ENCODE peak calls at places on chromosomes 12 and 14, in eight cellular contexts. I is HAP-1; W is psoas muscle; R is astrocyte of the cerebellum; X is lung; Z is WERI-Rb-1; D is ovary; P is CD8-positive, alpha-beta memory T cell. C is an unnamed sample.
A peak's percentile ranks its signal among the peaks of the same experiment; 100 is the strongest.

GRCh38 chr14:36773136-36773540 is 111.5 kb downstream of the PAX9 start:
- DNase-seq in I (no peak), W (no peak), R (no peak), X (no peak), Z (no peak), D (no peak), P (no peak), C (no peak)

GRCh38 chr14:87131879-87132278 is 861.1 kb downstream of the GALC start:
- DNase-seq in I (no peak), W (no peak), R (no peak), X (no peak), Z (no peak), D (no peak), P (no peak), C (no peak)

GRCh38 chr12:69239922-69240624 is 704 bp downstream of the CPSF6 start:
- DNase-seq in I (peak; percentile 60), W (peak; percentile 59), R (no peak), X (peak; percentile 46), Z (peak; percentile 39), D (peak; percentile 34), P (peak; percentile 60), C (no peak)

GRCh38 chr12:51318846-51319570 is 5.0 kb downstream of the BIN2 start:
- DNase-seq in I (no peak), W (no peak), R (no peak), X (peak; percentile 48), Z (no peak), D (no peak), P (peak; percentile 73), C (no peak)

GRCh38 chr14:75492832-75493579 is 29.3 kb upstream of the BATF start:
- DNase-seq in I (no peak), W (peak; percentile 59), R (no peak), X (peak; percentile 20), Z (no peak), D (no peak), P (no peak), C (no peak)

GRCh38 chr14:59281613-59282012 is 93.1 kb downstream of the DAAM1 start:
- DNase-seq in I (no peak), W (no peak), R (no peak), X (no peak), Z (no peak), D (no peak), P (no peak), C (no peak)

GRCh38 chr12:122851820-122852219 is 16.6 kb downstream of the HIP1R start:
- DNase-seq in I (no peak), W (peak; percentile 59), R (peak; percentile 49), X (no peak), Z (no peak), D (no peak), P (no peak), C (no peak)

GRCh38 chr14:31887929-31888580 is 189.0 kb upstream of the ARHGAP5 start:
- DNase-seq in I (no peak), W (no peak), R (no peak), X (no peak), Z (no peak), D (no peak), P (no peak), C (no peak)

GRCh38 chr14:101442451-101442850 is 118.8 kb upstream of the DIO3 start:
- DNase-seq in I (no peak), W (no peak), R (no peak), X (no peak), Z (no peak), D (peak; percentile 48), P (peak; percentile 68), C (no peak)

GRCh38 chr12:851913-852312 is 97.6 kb downstream of the RAD52 start:
- DNase-seq in I (no peak), W (no peak), R (peak; percentile 55), X (no peak), Z (no peak), D (no peak), P (no peak), C (no peak)

GRCh38 chr14:87153391-87153790 is 839.6 kb downstream of the GALC start:
- DNase-seq in I (no peak), W (no peak), R (no peak), X (no peak), Z (no peak), D (no peak), P (no peak), C (no peak)

GRCh38 chr14:58635041-58635440 is 2.7 kb upstream of the DACT1 start:
- DNase-seq in I (no peak), W (no peak), R (no peak), X (no peak), Z (no peak), D (no peak), P (no peak), C (no peak)

GRCh38 chr12:24911284-24911791 is 37.6 kb downstream of the BCAT1 start:
- DNase-seq in I (no peak), W (no peak), R (peak; percentile 46), X (no peak), Z (peak; percentile 59), D (no peak), P (no peak), C (peak; percentile 88)

GRCh38 chr12:31603546-31604009 is 12.6 kb upstream of the DENND5B start:
- DNase-seq in I (no peak), W (no peak), R (no peak), X (no peak), Z (no peak), D (no peak), P (no peak), C (no peak)
- H3K4me3 ChIP-seq in I (no peak overlapping the region), W (no peak overlapping the region), R (no peak overlapping the region), X (no peak overlapping the region), Z (no peak overlapping the region), D (no peak overlapping the region), P (no peak overlapping the region), C (no peak overlapping the region)

GRCh38 chr14:105527381-105528196 is 1.2 kb downstream of the TMEM121 start:
- DNase-seq in I (peak; percentile 33), W (no peak), R (no peak), X (no peak), Z (no peak), D (no peak), P (no peak), C (no peak)

GRCh38 chr14:105525861-105526780 is at the start of gene TMEM121:
- DNase-seq in I (peak; percentile 67), W (peak; percentile 58), R (no peak), X (no peak), Z (peak; percentile 35), D (no peak), P (peak; percentile 26), C (no peak)

GRCh38 chr14:105528197-105528858 is 1.9 kb downstream of the TMEM121 start:
- DNase-seq in I (peak; percentile 85), W (peak; percentile 88), R (peak; percentile 16), X (peak; percentile 64), Z (peak; percentile 73), D (peak; percentile 71), P (peak; percentile 77), C (no peak)

GRCh38 chr14:105525326-105525725 is 1.1 kb upstream of the TMEM121 start:
- DNase-seq in I (no peak), W (peak; percentile 5), R (no peak), X (no peak), Z (no peak), D (no peak), P (no peak), C (no peak)

GRCh38 chr14:105526781-105527380 is 498 bp downstream of the TMEM121 start:
- DNase-seq in I (peak; percentile 37), W (peak; percentile 54), R (no peak), X (no peak), Z (no peak), D (no peak), P (no peak), C (no peak)
- H3K4me3 ChIP-seq in I (peak overlapping the region; percentile 61), W (peak overlapping the region; percentile 77), R (peak overlapping the region; percentile 50), X (peak overlapping the region; percentile 11), Z (peak overlapping the region; percentile 66), D (peak overlapping the region; percentile 60), P (no peak overlapping the region), C (peak overlapping the region; percentile 63)

GRCh38 chr14:90332271-90332584 is 487 bp upstream of the NRDE2 start:
- DNase-seq in I (no peak), W (no peak), R (no peak), X (no peak), Z (no peak), D (no peak), P (no peak), C (no peak)

GRCh38 chr14:90331497-90332270 is at the start of gene NRDE2:
- DNase-seq in I (peak; percentile 100), W (peak; percentile 100), R (peak; percentile 87), X (peak; percentile 100), Z (peak; percentile 81), D (peak; percentile 99), P (peak; percentile 87), C (peak; percentile 54)

GRCh38 chr14:90336401-90336800 is 4.7 kb upstream of the NRDE2 start:
- DNase-seq in I (no peak), W (no peak), R (no peak), X (no peak), Z (no peak), D (no peak), P (no peak), C (no peak)

DNA sequence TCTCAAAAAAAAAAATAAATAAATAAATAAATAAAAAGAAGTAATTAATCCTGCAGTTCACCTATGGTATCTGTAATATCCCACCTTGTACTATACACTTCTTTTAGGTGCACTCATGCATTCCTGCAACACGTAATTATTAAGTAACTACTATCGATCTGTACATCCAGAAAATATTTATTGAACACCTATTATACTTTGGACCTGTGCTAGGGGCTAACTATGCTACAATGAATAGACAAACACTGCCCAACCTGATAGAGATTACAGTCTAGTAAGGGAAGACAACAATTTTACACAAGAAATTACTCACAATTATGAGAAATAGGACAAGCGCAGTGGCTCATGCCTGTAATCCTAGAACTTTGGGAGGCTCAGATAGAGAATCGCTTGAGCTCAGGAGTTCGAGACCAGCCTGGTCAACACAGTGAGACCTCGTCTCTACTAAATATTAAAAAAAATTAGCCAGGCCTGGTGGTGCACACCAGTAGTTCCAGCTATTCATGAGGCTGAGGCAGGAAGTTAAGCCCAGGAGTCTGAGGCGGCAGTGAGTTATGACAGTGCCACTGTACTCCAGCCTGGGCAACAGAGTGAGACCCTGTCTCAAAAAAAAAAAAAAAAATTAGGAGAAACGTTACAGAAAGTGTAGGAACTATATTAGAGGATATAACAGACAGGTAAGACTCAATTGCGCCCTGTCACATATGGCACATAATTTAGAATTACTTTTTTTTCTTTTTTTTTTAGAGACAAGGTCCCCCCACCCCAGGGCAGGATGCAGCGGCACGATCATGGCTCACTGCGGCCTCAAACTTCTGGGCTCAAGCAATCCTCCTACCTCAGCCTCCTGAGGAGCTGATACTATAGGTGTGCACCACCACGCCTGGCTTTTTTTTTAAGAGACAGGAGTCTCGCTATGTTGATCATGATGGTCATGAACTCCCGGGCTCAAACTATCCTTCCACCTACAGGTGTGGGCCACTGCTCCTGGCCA is 1.2 kb downstream of the NRDE2 start:
- DNase-seq in I (no peak), W (no peak), R (no peak), X (no peak), Z (no peak), D (no peak), P (no peak), C (no peak)
- H3K4me3 ChIP-seq in I (peak overlapping the region; percentile 53), W (peak overlapping the region; percentile 76), R (peak overlapping the region; percentile 56), X (peak overlapping the region; percentile 57), Z (no peak overlapping the region), D (peak overlapping the region; percentile 59), P (peak overlapping the region; percentile 64), C (peak overlapping the region; percentile 74)

GRCh38 chr14:61811882-61812346 is 49.7 kb downstream of the SNAPC1 start:
- DNase-seq in I (no peak), W (no peak), R (no peak), X (no peak), Z (no peak), D (no peak), P (no peak), C (no peak)

GRCh38 chr14:61813101-61813596 is 50.9 kb downstream of the SNAPC1 start:
- DNase-seq in I (no peak), W (no peak), R (no peak), X (no peak), Z (no peak), D (no peak), P (no peak), C (no peak)

GRCh38 chr14:61812347-61813100 is 50.3 kb downstream of the SNAPC1 start:
- DNase-seq in I (peak; percentile 11), W (peak; percentile 52), R (no peak), X (no peak), Z (peak; percentile 37), D (no peak), P (peak; percentile 11), C (no peak)
- H3K4me3 ChIP-seq in I (peak within 1 kb of the TSS; percentile 13), W (peak within 1 kb of the TSS; percentile 63), R (peak within 1 kb of the TSS; percentile 53), X (peak within 1 kb of the TSS; percentile 19), Z (peak within 1 kb of the TSS; percentile 48), D (no peak within 1 kb of the TSS), P (no peak within 1 kb of the TSS), C (peak within 1 kb of the TSS; percentile 56)

C was measured in AG04449.